ENCODE peak calls at places on chromosomes 5 and 9, in eight cellular contexts. One of them, this sample, is unnamed.

GRCh38 chr9:133633681-133633990 is 2.5 kb upstream of the DBH start:
- DNase-seq in aorta: no peak
- DNase-seq in CD8-positive, alpha-beta T cell: no peak
- DNase-seq in PC-9: no peak
- DNase-seq in left lung: peak; percentile 57
- DNase-seq in cardiac muscle cell: no peak
- DNase-seq in CD4-positive, alpha-beta memory T cell: no peak
- DNase-seq in transverse colon: no peak
- DNase-seq in this sample: no peak

GRCh38 chr9:91921371-91921770 is 28.7 kb downstream of the ROR2 start:
- DNase-seq in aorta: no peak
- DNase-seq in CD8-positive, alpha-beta T cell: no peak
- DNase-seq in PC-9: no peak
- DNase-seq in left lung: no peak
- DNase-seq in cardiac muscle cell: no peak
- DNase-seq in CD4-positive, alpha-beta memory T cell: no peak
- DNase-seq in transverse colon: no peak
- DNase-seq in this sample: no peak

GRCh38 chr5:106827061-106827460 is 843.7 kb downstream of the EFNA5 start:
- DNase-seq in aorta: no peak
- DNase-seq in CD8-positive, alpha-beta T cell: no peak
- DNase-seq in PC-9: no peak
- DNase-seq in left lung: no peak
- DNase-seq in cardiac muscle cell: no peak
- DNase-seq in CD4-positive, alpha-beta memory T cell: no peak
- DNase-seq in transverse colon: no peak
- DNase-seq in this sample: peak; percentile 30

GRCh38 chr9:69674112-69674511 is 1.9 kb upstream of the APBA1 start:
- DNase-seq in aorta: no peak
- DNase-seq in CD8-positive, alpha-beta T cell: no peak
- DNase-seq in PC-9: no peak
- DNase-seq in left lung: no peak
- DNase-seq in cardiac muscle cell: no peak
- DNase-seq in CD4-positive, alpha-beta memory T cell: no peak
- DNase-seq in transverse colon: no peak
- DNase-seq in this sample: no peak

GRCh38 chr9:16044116-16044881 is 491.5 kb downstream of the CCDC171 start:
- DNase-seq in aorta: no peak
- DNase-seq in CD8-positive, alpha-beta T cell: no peak
- DNase-seq in PC-9: no peak
- DNase-seq in left lung: no peak
- DNase-seq in cardiac muscle cell: peak; percentile 62
- DNase-seq in CD4-positive, alpha-beta memory T cell: no peak
- DNase-seq in transverse colon: no peak
- DNase-seq in this sample: no peak

GRCh38 chr5:110757118-110757729 is 18.4 kb downstream of the SLC25A46 start:
- DNase-seq in aorta: no peak
- DNase-seq in CD8-positive, alpha-beta T cell: no peak
- DNase-seq in PC-9: peak; percentile 38
- DNase-seq in left lung: no peak
- DNase-seq in cardiac muscle cell: peak; percentile 72
- DNase-seq in CD4-positive, alpha-beta memory T cell: peak; percentile 28
- DNase-seq in transverse colon: no peak
- DNase-seq in this sample: peak; percentile 39

GRCh38 chr5:173953528-173954090 is 35.4 kb upstream of the C5orf47 start:
- DNase-seq in aorta: no peak
- DNase-seq in CD8-positive, alpha-beta T cell: no peak
- DNase-seq in PC-9: no peak
- DNase-seq in left lung: no peak
- DNase-seq in cardiac muscle cell: no peak
- DNase-seq in CD4-positive, alpha-beta memory T cell: no peak
- DNase-seq in transverse colon: no peak
- DNase-seq in this sample: no peak

GRCh38 chr9:71793386-71794105 is 25.2 kb upstream of the CEMIP2 start:
- DNase-seq in aorta: no peak
- DNase-seq in CD8-positive, alpha-beta T cell: no peak
- DNase-seq in PC-9: no peak
- DNase-seq in left lung: no peak
- DNase-seq in cardiac muscle cell: peak; percentile 60
- DNase-seq in CD4-positive, alpha-beta memory T cell: no peak
- DNase-seq in transverse colon: no peak
- DNase-seq in this sample: no peak

GRCh38 chr5:40672440-40672839 is 7.3 kb upstream of the PTGER4 start:
- DNase-seq in aorta: no peak
- DNase-seq in CD8-positive, alpha-beta T cell: no peak
- DNase-seq in PC-9: no peak
- DNase-seq in left lung: no peak
- DNase-seq in cardiac muscle cell: no peak
- DNase-seq in CD4-positive, alpha-beta memory T cell: no peak
- DNase-seq in transverse colon: no peak
- DNase-seq in this sample: no peak

GRCh38 chr5:74624931-74625505 is 15.5 kb downstream of the ENC1 start:
- DNase-seq in aorta: no peak
- DNase-seq in CD8-positive, alpha-beta T cell: no peak
- DNase-seq in PC-9: peak; percentile 70
- DNase-seq in left lung: no peak
- DNase-seq in cardiac muscle cell: no peak
- DNase-seq in CD4-positive, alpha-beta memory T cell: no peak
- DNase-seq in transverse colon: no peak
- DNase-seq in this sample: no peak

GRCh38 chr9:123418506-123418905 is 62.5 kb downstream of the CRB2 start:
- DNase-seq in aorta: peak; percentile 70
- DNase-seq in CD8-positive, alpha-beta T cell: no peak
- DNase-seq in PC-9: no peak
- DNase-seq in left lung: peak; percentile 45
- DNase-seq in cardiac muscle cell: no peak
- DNase-seq in CD4-positive, alpha-beta memory T cell: no peak
- DNase-seq in transverse colon: no peak
- DNase-seq in this sample: no peak

GRCh38 chr5:84218546-84218945 is 166.1 kb downstream of the EDIL3 start:
- DNase-seq in aorta: peak; percentile 73
- DNase-seq in CD8-positive, alpha-beta T cell: no peak
- DNase-seq in PC-9: no peak
- DNase-seq in left lung: peak; percentile 37
- DNase-seq in cardiac muscle cell: no peak
- DNase-seq in CD4-positive, alpha-beta memory T cell: no peak
- DNase-seq in transverse colon: no peak
- DNase-seq in this sample: no peak

GRCh38 chr5:58265531-58265930 is 194.4 kb downstream of the PLK2 start:
- DNase-seq in aorta: no peak
- DNase-seq in CD8-positive, alpha-beta T cell: no peak
- DNase-seq in PC-9: no peak
- DNase-seq in left lung: no peak
- DNase-seq in cardiac muscle cell: no peak
- DNase-seq in CD4-positive, alpha-beta memory T cell: no peak
- DNase-seq in transverse colon: no peak
- DNase-seq in this sample: no peak

GRCh38 chr5:18745988-18746615 is 1111.8 kb downstream of the TAF11L14 start:
- DNase-seq in aorta: no peak
- DNase-seq in CD8-positive, alpha-beta T cell: no peak
- DNase-seq in PC-9: peak; percentile 73
- DNase-seq in left lung: no peak
- DNase-seq in cardiac muscle cell: no peak
- DNase-seq in CD4-positive, alpha-beta memory T cell: peak; percentile 70
- DNase-seq in transverse colon: peak; percentile 37
- DNase-seq in this sample: no peak

GRCh38 chr5:55530669-55531068 is 4.1 kb downstream of the PLPP1 start:
- DNase-seq in aorta: peak; percentile 77
- DNase-seq in CD8-positive, alpha-beta T cell: no peak
- DNase-seq in PC-9: no peak
- DNase-seq in left lung: peak; percentile 80
- DNase-seq in cardiac muscle cell: no peak
- DNase-seq in CD4-positive, alpha-beta memory T cell: no peak
- DNase-seq in transverse colon: no peak
- DNase-seq in this sample: no peak

GRCh38 chr5:111394580-111394979 is 117.8 kb downstream of the STARD4 start:
- DNase-seq in aorta: no peak
- DNase-seq in CD8-positive, alpha-beta T cell: no peak
- DNase-seq in PC-9: no peak
- DNase-seq in left lung: no peak
- DNase-seq in cardiac muscle cell: peak; percentile 83
- DNase-seq in CD4-positive, alpha-beta memory T cell: no peak
- DNase-seq in transverse colon: no peak
- DNase-seq in this sample: peak; percentile 42

GRCh38 chr9:22382331-22382730 is 64.3 kb upstream of the DMRTA1 start:
- DNase-seq in aorta: no peak
- DNase-seq in CD8-positive, alpha-beta T cell: no peak
- DNase-seq in PC-9: no peak
- DNase-seq in left lung: no peak
- DNase-seq in cardiac muscle cell: no peak
- DNase-seq in CD4-positive, alpha-beta memory T cell: no peak
- DNase-seq in transverse colon: no peak
- DNase-seq in this sample: no peak

GRCh38 chr9:935348-935965 is 41.0 kb upstream of the DMRT3 start:
- DNase-seq in aorta: no peak
- DNase-seq in CD8-positive, alpha-beta T cell: no peak
- DNase-seq in PC-9: peak; percentile 62
- DNase-seq in left lung: no peak
- DNase-seq in cardiac muscle cell: peak; percentile 15
- DNase-seq in CD4-positive, alpha-beta memory T cell: no peak
- DNase-seq in transverse colon: no peak
- DNase-seq in this sample: peak; percentile 59

GRCh38 chr5:124580925-124581821 is 165.3 kb downstream of the ZNF608 start:
- DNase-seq in aorta: no peak
- DNase-seq in CD8-positive, alpha-beta T cell: no peak
- DNase-seq in PC-9: no peak
- DNase-seq in left lung: no peak
- DNase-seq in cardiac muscle cell: no peak
- DNase-seq in CD4-positive, alpha-beta memory T cell: no peak
- DNase-seq in transverse colon: peak; percentile 15
- DNase-seq in this sample: peak; percentile 57

GRCh38 chr5:170619869-170620268 is 116.0 kb downstream of the KCNIP1 start:
- DNase-seq in aorta: no peak
- DNase-seq in CD8-positive, alpha-beta T cell: no peak
- DNase-seq in PC-9: no peak
- DNase-seq in left lung: no peak
- DNase-seq in cardiac muscle cell: no peak
- DNase-seq in CD4-positive, alpha-beta memory T cell: no peak
- DNase-seq in transverse colon: no peak
- DNase-seq in this sample: no peak
- H3K4me1 ChIP-seq in aorta: no peaks in the 10 kb centered on the region
- H3K4me1 ChIP-seq in CD8-positive, alpha-beta T cell: no peaks in the 10 kb centered on the region
- H3K4me1 ChIP-seq in PC-9: peaks cover 10% of the 10 kb centered on the region
- H3K4me1 ChIP-seq in left lung: no peaks in the 10 kb centered on the region
- H3K4me1 ChIP-seq in cardiac muscle cell: no peaks in the 10 kb centered on the region
- H3K4me1 ChIP-seq in CD4-positive, alpha-beta memory T cell: no peaks in the 10 kb centered on the region
- H3K4me1 ChIP-seq in transverse colon: no peaks in the 10 kb centered on the region
- H3K4me1 ChIP-seq in this sample: no peaks in the 10 kb centered on the region

GRCh38 chr5:139394123-139394653 is 716 bp downstream of the PROB1 start:
- DNase-seq in aorta: peak; percentile 88
- DNase-seq in CD8-positive, alpha-beta T cell: no peak
- DNase-seq in PC-9: no peak
- DNase-seq in left lung: peak; percentile 87
- DNase-seq in cardiac muscle cell: peak; percentile 66
- DNase-seq in CD4-positive, alpha-beta memory T cell: peak; percentile 48
- DNase-seq in transverse colon: peak; percentile 71
- DNase-seq in this sample: no peak

GRCh38 chr5:139392324-139392677 is 2.6 kb upstream of the MZB1 start:
- DNase-seq in aorta: peak; percentile 74
- DNase-seq in CD8-positive, alpha-beta T cell: no peak
- DNase-seq in PC-9: no peak
- DNase-seq in left lung: peak; percentile 85
- DNase-seq in cardiac muscle cell: no peak
- DNase-seq in CD4-positive, alpha-beta memory T cell: no peak
- DNase-seq in transverse colon: no peak
- DNase-seq in this sample: no peak

GRCh38 chr5:139393497-139394122 is 1.3 kb downstream of the PROB1 start:
- DNase-seq in aorta: no peak
- DNase-seq in CD8-positive, alpha-beta T cell: no peak
- DNase-seq in PC-9: no peak
- DNase-seq in left lung: no peak
- DNase-seq in cardiac muscle cell: no peak
- DNase-seq in CD4-positive, alpha-beta memory T cell: peak; percentile 25
- DNase-seq in transverse colon: no peak
- DNase-seq in this sample: no peak

GRCh38 chr5:139391570-139392323 is 2.0 kb upstream of the MZB1 start:
- DNase-seq in aorta: no peak
- DNase-seq in CD8-positive, alpha-beta T cell: no peak
- DNase-seq in PC-9: peak; percentile 76
- DNase-seq in left lung: no peak
- DNase-seq in cardiac muscle cell: no peak
- DNase-seq in CD4-positive, alpha-beta memory T cell: no peak
- DNase-seq in transverse colon: peak; percentile 71
- DNase-seq in this sample: peak; percentile 94

GRCh38 chr5:139392678-139393496 is 2.0 kb downstream of the PROB1 start:
- DNase-seq in aorta: peak; percentile 87
- DNase-seq in CD8-positive, alpha-beta T cell: peak; percentile 48
- DNase-seq in PC-9: no peak
- DNase-seq in left lung: peak; percentile 95
- DNase-seq in cardiac muscle cell: peak; percentile 70
- DNase-seq in CD4-positive, alpha-beta memory T cell: peak; percentile 71
- DNase-seq in transverse colon: peak; percentile 89
- DNase-seq in this sample: peak; percentile 81
- H3K4me1 ChIP-seq in aorta: no peaks in the 10 kb centered on the region
- H3K4me1 ChIP-seq in CD8-positive, alpha-beta T cell: peaks cover 44% of the 10 kb centered on the region
- H3K4me1 ChIP-seq in PC-9: peaks cover 36% of the 10 kb centered on the region
- H3K4me1 ChIP-seq in left lung: peaks cover 54% of the 10 kb centered on the region
- H3K4me1 ChIP-seq in cardiac muscle cell: peaks cover 8% of the 10 kb centered on the region
- H3K4me1 ChIP-seq in CD4-positive, alpha-beta memory T cell: peaks cover 42% of the 10 kb centered on the region
- H3K4me1 ChIP-seq in transverse colon: no peaks in the 10 kb centered on the region
- H3K4me1 ChIP-seq in this sample: no peaks in the 10 kb centered on the region

DNA sequence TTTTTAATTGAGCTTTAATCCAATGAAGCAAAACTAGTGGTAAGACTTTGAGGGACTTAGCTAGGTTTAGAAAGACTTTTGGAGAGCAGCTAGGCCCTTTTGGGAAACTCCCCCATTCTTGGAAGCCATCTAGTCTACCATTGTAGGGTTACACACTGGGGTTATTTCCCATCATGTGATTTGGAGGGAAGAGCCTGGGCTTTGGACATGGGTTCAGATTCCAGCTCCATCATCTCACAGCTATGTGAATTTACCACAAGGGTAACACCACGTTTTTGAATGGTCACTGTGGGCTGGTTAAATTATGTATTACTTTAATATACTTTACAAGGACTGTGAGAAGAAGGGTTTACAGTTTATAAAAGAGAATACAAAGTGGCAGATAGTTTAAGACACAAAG is 18.3 kb upstream of the TNFSF15 start:
- DNase-seq in aorta: no peak
- DNase-seq in CD8-positive, alpha-beta T cell: no peak
- DNase-seq in PC-9: no peak
- DNase-seq in left lung: no peak
- DNase-seq in cardiac muscle cell: peak; percentile 41
- DNase-seq in CD4-positive, alpha-beta memory T cell: no peak
- DNase-seq in transverse colon: no peak
- DNase-seq in this sample: peak; percentile 44
- H3K4me1 ChIP-seq in aorta: no peaks in the 10 kb centered on the region
- H3K4me1 ChIP-seq in CD8-positive, alpha-beta T cell: no peaks in the 10 kb centered on the region
- H3K4me1 ChIP-seq in PC-9: no peaks in the 10 kb centered on the region
- H3K4me1 ChIP-seq in left lung: no peaks in the 10 kb centered on the region
- H3K4me1 ChIP-seq in cardiac muscle cell: no peaks in the 10 kb centered on the region
- H3K4me1 ChIP-seq in CD4-positive, alpha-beta memory T cell: no peaks in the 10 kb centered on the region
- H3K4me1 ChIP-seq in transverse colon: no peaks in the 10 kb centered on the region
- H3K4me1 ChIP-seq in this sample: peaks cover 4% of the 10 kb centered on the region

GRCh38 chr5:149099920-149100319 is 37.1 kb upstream of the SH3TC2 start:
- DNase-seq in aorta: no peak
- DNase-seq in CD8-positive, alpha-beta T cell: no peak
- DNase-seq in PC-9: no peak
- DNase-seq in left lung: no peak
- DNase-seq in cardiac muscle cell: no peak
- DNase-seq in CD4-positive, alpha-beta memory T cell: no peak
- DNase-seq in transverse colon: no peak
- DNase-seq in this sample: no peak

GRCh38 chr5:149094996-149095395 is 32.1 kb upstream of the SH3TC2 start:
- DNase-seq in aorta: no peak
- DNase-seq in CD8-positive, alpha-beta T cell: no peak
- DNase-seq in PC-9: peak; percentile 57
- DNase-seq in left lung: no peak
- DNase-seq in cardiac muscle cell: no peak
- DNase-seq in CD4-positive, alpha-beta memory T cell: no peak
- DNase-seq in transverse colon: no peak
- DNase-seq in this sample: peak; percentile 13

GRCh38 chr5:149100331-149100730 is 37.5 kb upstream of the SH3TC2 start:
- DNase-seq in aorta: no peak
- DNase-seq in CD8-positive, alpha-beta T cell: no peak
- DNase-seq in PC-9: no peak
- DNase-seq in left lung: no peak
- DNase-seq in cardiac muscle cell: no peak
- DNase-seq in CD4-positive, alpha-beta memory T cell: no peak
- DNase-seq in transverse colon: no peak
- DNase-seq in this sample: no peak
- H3K4me1 ChIP-seq in aorta: no peaks in the 10 kb centered on the region
- H3K4me1 ChIP-seq in CD8-positive, alpha-beta T cell: no peaks in the 10 kb centered on the region
- H3K4me1 ChIP-seq in PC-9: peaks cover 4% of the 10 kb centered on the region
- H3K4me1 ChIP-seq in left lung: no peaks in the 10 kb centered on the region
- H3K4me1 ChIP-seq in cardiac muscle cell: no peaks in the 10 kb centered on the region
- H3K4me1 ChIP-seq in CD4-positive, alpha-beta memory T cell: no peaks in the 10 kb centered on the region
- H3K4me1 ChIP-seq in transverse colon: no peaks in the 10 kb centered on the region
- H3K4me1 ChIP-seq in this sample: no peaks in the 10 kb centered on the region

This sample was measured in foreskin keratinocyte.